ENCODE peak calls at places on chromosomes 12 and 14, in nine cellular contexts. One of them, this sample, is unnamed.

GRCh38 chr12:124713041-124713435 is 145.6 kb upstream of the NCOR2 start:
- DNase-seq in IMR-90: no peak
- DNase-seq in heart left ventricle: peak; percentile 68
- DNase-seq in CD8-positive, alpha-beta T cell: no peak
- DNase-seq in colonic mucosa: peak; percentile 28
- DNase-seq in ascending aorta: peak; percentile 66
- DNase-seq in psoas muscle: peak; percentile 66
- DNase-seq in esophagus squamous epithelium: no peak
- DNase-seq in right lobe of liver: peak; percentile 67
- DNase-seq in this sample: peak; percentile 88

GRCh38 chr12:45726594-45727300 is 2.8 kb upstream of the ARID2 start:
- DNase-seq in IMR-90: peak; percentile 21
- DNase-seq in heart left ventricle: peak; percentile 69
- DNase-seq in CD8-positive, alpha-beta T cell: no peak
- DNase-seq in colonic mucosa: peak; percentile 67
- DNase-seq in ascending aorta: peak; percentile 13
- DNase-seq in psoas muscle: peak; percentile 71
- DNase-seq in esophagus squamous epithelium: no peak
- DNase-seq in right lobe of liver: peak; percentile 74
- DNase-seq in this sample: peak; percentile 28

GRCh38 chr14:105221598-105222178 is 26.6 kb upstream of the BTBD6 start:
- DNase-seq in IMR-90: no peak
- DNase-seq in heart left ventricle: no peak
- DNase-seq in CD8-positive, alpha-beta T cell: no peak
- DNase-seq in colonic mucosa: no peak
- DNase-seq in ascending aorta: no peak
- DNase-seq in psoas muscle: no peak
- DNase-seq in esophagus squamous epithelium: no peak
- DNase-seq in right lobe of liver: peak; percentile 21
- DNase-seq in this sample: no peak

GRCh38 chr12:119544780-119545625 is 48.6 kb upstream of the TMEM233 start:
- DNase-seq in IMR-90: peak; percentile 70
- DNase-seq in heart left ventricle: peak; percentile 58
- DNase-seq in CD8-positive, alpha-beta T cell: peak; percentile 18
- DNase-seq in colonic mucosa: peak; percentile 57
- DNase-seq in ascending aorta: no peak
- DNase-seq in psoas muscle: peak; percentile 33
- DNase-seq in esophagus squamous epithelium: no peak
- DNase-seq in right lobe of liver: peak; percentile 39
- DNase-seq in this sample: peak; percentile 61

GRCh38 chr12:21972055-21972454 is 30.8 kb upstream of the ABCC9 start:
- DNase-seq in IMR-90: peak; percentile 34
- DNase-seq in heart left ventricle: no peak
- DNase-seq in CD8-positive, alpha-beta T cell: no peak
- DNase-seq in colonic mucosa: no peak
- DNase-seq in ascending aorta: no peak
- DNase-seq in psoas muscle: no peak
- DNase-seq in esophagus squamous epithelium: no peak
- DNase-seq in right lobe of liver: no peak
- DNase-seq in this sample: peak; percentile 44

GRCh38 chr12:79233341-79233761 is 368.8 kb downstream of the SYT1 start:
- DNase-seq in IMR-90: no peak
- DNase-seq in heart left ventricle: no peak
- DNase-seq in CD8-positive, alpha-beta T cell: no peak
- DNase-seq in colonic mucosa: no peak
- DNase-seq in ascending aorta: no peak
- DNase-seq in psoas muscle: no peak
- DNase-seq in esophagus squamous epithelium: no peak
- DNase-seq in right lobe of liver: no peak
- DNase-seq in this sample: no peak

GRCh38 chr12:121284551-121285390 is 11.7 kb downstream of the CAMKK2 start:
- DNase-seq in IMR-90: peak; percentile 19
- DNase-seq in heart left ventricle: no peak
- DNase-seq in CD8-positive, alpha-beta T cell: no peak
- DNase-seq in colonic mucosa: peak; percentile 32
- DNase-seq in ascending aorta: no peak
- DNase-seq in psoas muscle: no peak
- DNase-seq in esophagus squamous epithelium: no peak
- DNase-seq in right lobe of liver: peak; percentile 79
- DNase-seq in this sample: no peak

GRCh38 chr12:121990692-121991603 is 30.7 kb upstream of the BCL7A start:
- DNase-seq in IMR-90: peak; percentile 45
- DNase-seq in heart left ventricle: no peak
- DNase-seq in CD8-positive, alpha-beta T cell: no peak
- DNase-seq in colonic mucosa: no peak
- DNase-seq in ascending aorta: no peak
- DNase-seq in psoas muscle: no peak
- DNase-seq in esophagus squamous epithelium: no peak
- DNase-seq in right lobe of liver: no peak
- DNase-seq in this sample: peak; percentile 19

GRCh38 chr12:24494401-24494800 is 454.5 kb downstream of the BCAT1 start:
- DNase-seq in IMR-90: peak; percentile 27
- DNase-seq in heart left ventricle: no peak
- DNase-seq in CD8-positive, alpha-beta T cell: no peak
- DNase-seq in colonic mucosa: no peak
- DNase-seq in ascending aorta: no peak
- DNase-seq in psoas muscle: no peak
- DNase-seq in esophagus squamous epithelium: no peak
- DNase-seq in right lobe of liver: no peak
- DNase-seq in this sample: no peak

GRCh38 chr12:19012965-19013364 is 116.6 kb upstream of the PLEKHA5 start:
- DNase-seq in IMR-90: no peak
- DNase-seq in heart left ventricle: no peak
- DNase-seq in CD8-positive, alpha-beta T cell: no peak
- DNase-seq in colonic mucosa: no peak
- DNase-seq in ascending aorta: no peak
- DNase-seq in psoas muscle: no peak
- DNase-seq in esophagus squamous epithelium: no peak
- DNase-seq in right lobe of liver: no peak
- DNase-seq in this sample: peak; percentile 65

GRCh38 chr12:96195845-96196451 is 1.8 kb downstream of the ELK3 start:
- DNase-seq in IMR-90: peak; percentile 74
- DNase-seq in heart left ventricle: no peak
- DNase-seq in CD8-positive, alpha-beta T cell: no peak
- DNase-seq in colonic mucosa: peak; percentile 38
- DNase-seq in ascending aorta: no peak
- DNase-seq in psoas muscle: no peak
- DNase-seq in esophagus squamous epithelium: no peak
- DNase-seq in right lobe of liver: no peak
- DNase-seq in this sample: peak; percentile 65

GRCh38 chr14:50058112-50058511 is 58.3 kb downstream of the VCPKMT start:
- DNase-seq in IMR-90: no peak
- DNase-seq in heart left ventricle: no peak
- DNase-seq in CD8-positive, alpha-beta T cell: no peak
- DNase-seq in colonic mucosa: no peak
- DNase-seq in ascending aorta: no peak
- DNase-seq in psoas muscle: no peak
- DNase-seq in esophagus squamous epithelium: no peak
- DNase-seq in right lobe of liver: no peak
- DNase-seq in this sample: no peak

GRCh38 chr12:92503029-92503931 is 199.5 kb upstream of the PLEKHG7 start:
- DNase-seq in IMR-90: no peak
- DNase-seq in heart left ventricle: no peak
- DNase-seq in CD8-positive, alpha-beta T cell: no peak
- DNase-seq in colonic mucosa: no peak
- DNase-seq in ascending aorta: no peak
- DNase-seq in psoas muscle: no peak
- DNase-seq in esophagus squamous epithelium: no peak
- DNase-seq in right lobe of liver: no peak
- DNase-seq in this sample: no peak

GRCh38 chr12:132942611-132943010 is 13.5 kb downstream of the ZNF605 start:
- DNase-seq in IMR-90: no peak
- DNase-seq in heart left ventricle: no peak
- DNase-seq in CD8-positive, alpha-beta T cell: no peak
- DNase-seq in colonic mucosa: no peak
- DNase-seq in ascending aorta: no peak
- DNase-seq in psoas muscle: no peak
- DNase-seq in esophagus squamous epithelium: no peak
- DNase-seq in right lobe of liver: no peak
- DNase-seq in this sample: no peak

GRCh38 chr14:87334997-87335675 is 657.8 kb downstream of the GALC start:
- DNase-seq in IMR-90: no peak
- DNase-seq in heart left ventricle: no peak
- DNase-seq in CD8-positive, alpha-beta T cell: no peak
- DNase-seq in colonic mucosa: no peak
- DNase-seq in ascending aorta: no peak
- DNase-seq in psoas muscle: no peak
- DNase-seq in esophagus squamous epithelium: no peak
- DNase-seq in right lobe of liver: no peak
- DNase-seq in this sample: peak; percentile 4

GRCh38 chr12:52715416-52715815 is 12.1 kb upstream of the KRT77 start:
- DNase-seq in IMR-90: no peak
- DNase-seq in heart left ventricle: no peak
- DNase-seq in CD8-positive, alpha-beta T cell: no peak
- DNase-seq in colonic mucosa: peak; percentile 37
- DNase-seq in ascending aorta: no peak
- DNase-seq in psoas muscle: no peak
- DNase-seq in esophagus squamous epithelium: no peak
- DNase-seq in right lobe of liver: no peak
- DNase-seq in this sample: peak; percentile 10

DNA sequence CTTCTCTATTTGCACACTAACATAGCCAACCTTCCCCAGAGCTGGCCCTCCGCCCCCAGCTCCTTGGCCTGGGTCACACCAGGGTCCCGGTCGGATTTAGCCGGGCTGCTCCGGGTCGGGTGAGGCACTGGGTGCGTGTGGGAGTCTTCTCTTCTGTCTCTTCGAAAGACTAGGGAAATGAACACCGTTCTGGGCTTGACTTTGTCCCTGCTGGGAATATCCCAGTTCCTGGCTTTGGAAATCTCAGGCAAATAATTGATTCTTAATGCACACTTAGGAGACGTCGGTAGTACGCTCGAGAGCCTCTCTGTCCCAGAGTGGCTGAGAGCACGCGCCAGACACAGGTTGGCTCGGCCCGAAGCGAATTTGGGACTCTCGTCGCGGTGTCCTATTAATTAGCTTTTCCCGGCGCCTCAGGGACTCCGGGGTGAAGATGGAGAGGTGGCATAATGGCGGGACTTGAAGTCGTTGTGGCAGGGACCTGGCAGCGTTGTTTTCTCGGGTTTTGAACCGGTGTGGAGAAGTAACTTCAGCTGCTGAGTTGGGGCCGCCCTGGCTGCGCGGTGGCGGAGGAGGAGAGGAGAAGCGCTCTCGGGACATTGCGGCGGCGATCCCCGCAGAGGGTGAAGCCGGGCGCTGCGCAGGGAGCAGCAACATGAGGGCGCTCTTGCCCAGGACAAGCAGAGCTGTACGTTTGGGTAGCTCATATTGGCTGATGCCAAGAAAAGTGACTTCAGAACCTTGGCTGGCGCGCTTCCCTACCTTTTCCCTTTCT is 7.5 kb downstream of the FOXG1 start:
- DNase-seq in IMR-90: peak; percentile 30
- DNase-seq in heart left ventricle: no peak
- DNase-seq in CD8-positive, alpha-beta T cell: no peak
- DNase-seq in colonic mucosa: no peak
- DNase-seq in ascending aorta: no peak
- DNase-seq in psoas muscle: peak; percentile 56
- DNase-seq in esophagus squamous epithelium: no peak
- DNase-seq in right lobe of liver: no peak
- DNase-seq in this sample: no peak
- H3K4me3 ChIP-seq in IMR-90: peak overlapping the region; percentile 22
- H3K4me3 ChIP-seq in heart left ventricle: no peak overlapping the region
- H3K4me3 ChIP-seq in CD8-positive, alpha-beta T cell: no peak overlapping the region
- H3K4me3 ChIP-seq in colonic mucosa: no peak overlapping the region
- H3K4me3 ChIP-seq in ascending aorta: no peak overlapping the region
- H3K4me3 ChIP-seq in psoas muscle: no peak overlapping the region
- H3K4me3 ChIP-seq in esophagus squamous epithelium: no peak overlapping the region
- H3K4me3 ChIP-seq in right lobe of liver: no peak overlapping the region
- H3K4me3 ChIP-seq in this sample: no peak overlapping the region

GRCh38 chr12:1662761-1663439 is 28.0 kb upstream of the ADIPOR2 start:
- DNase-seq in IMR-90: no peak
- DNase-seq in heart left ventricle: no peak
- DNase-seq in CD8-positive, alpha-beta T cell: no peak
- DNase-seq in colonic mucosa: peak; percentile 86
- DNase-seq in ascending aorta: no peak
- DNase-seq in psoas muscle: no peak
- DNase-seq in esophagus squamous epithelium: no peak
- DNase-seq in right lobe of liver: peak; percentile 66
- DNase-seq in this sample: peak; percentile 43
- TF ChIP-seq CTCF in IMR-90: peak; percentile 19
- TF ChIP-seq CTCF in heart left ventricle: no peak
- TF ChIP-seq CTCF in CD8-positive, alpha-beta T cell: no peak
- TF ChIP-seq CTCF in colonic mucosa: peak; percentile 46
- TF ChIP-seq CTCF in ascending aorta: no peak
- TF ChIP-seq CTCF in psoas muscle: peak; percentile 8
- TF ChIP-seq CTCF in esophagus squamous epithelium: peak; percentile 51
- TF ChIP-seq CTCF in right lobe of liver: peak; percentile 31
- TF ChIP-seq CTCF in this sample: peak; percentile 76

GRCh38 chr14:103613517-103613916 is 15.5 kb upstream of the KLC1 start:
- DNase-seq in IMR-90: no peak
- DNase-seq in heart left ventricle: no peak
- DNase-seq in CD8-positive, alpha-beta T cell: no peak
- DNase-seq in colonic mucosa: no peak
- DNase-seq in ascending aorta: no peak
- DNase-seq in psoas muscle: no peak
- DNase-seq in esophagus squamous epithelium: no peak
- DNase-seq in right lobe of liver: no peak
- DNase-seq in this sample: no peak

GRCh38 chr14:103611215-103611614 is 17.8 kb upstream of the KLC1 start:
- DNase-seq in IMR-90: no peak
- DNase-seq in heart left ventricle: no peak
- DNase-seq in CD8-positive, alpha-beta T cell: no peak
- DNase-seq in colonic mucosa: no peak
- DNase-seq in ascending aorta: no peak
- DNase-seq in psoas muscle: no peak
- DNase-seq in esophagus squamous epithelium: no peak
- DNase-seq in right lobe of liver: no peak
- DNase-seq in this sample: no peak

GRCh38 chr14:103607039-103607668 is 21.9 kb upstream of the KLC1 start:
- DNase-seq in IMR-90: peak; percentile 92
- DNase-seq in heart left ventricle: peak; percentile 85
- DNase-seq in CD8-positive, alpha-beta T cell: peak; percentile 12
- DNase-seq in colonic mucosa: peak; percentile 80
- DNase-seq in ascending aorta: no peak
- DNase-seq in psoas muscle: peak; percentile 72
- DNase-seq in esophagus squamous epithelium: no peak
- DNase-seq in right lobe of liver: peak; percentile 65
- DNase-seq in this sample: peak; percentile 10

GRCh38 chr14:103604620-103605019 is 24.4 kb upstream of the KLC1 start:
- DNase-seq in IMR-90: no peak
- DNase-seq in heart left ventricle: no peak
- DNase-seq in CD8-positive, alpha-beta T cell: no peak
- DNase-seq in colonic mucosa: no peak
- DNase-seq in ascending aorta: no peak
- DNase-seq in psoas muscle: no peak
- DNase-seq in esophagus squamous epithelium: no peak
- DNase-seq in right lobe of liver: no peak
- DNase-seq in this sample: no peak

GRCh38 chr14:103607822-103608221 is 21.2 kb upstream of the KLC1 start:
- DNase-seq in IMR-90: no peak
- DNase-seq in heart left ventricle: no peak
- DNase-seq in CD8-positive, alpha-beta T cell: no peak
- DNase-seq in colonic mucosa: no peak
- DNase-seq in ascending aorta: no peak
- DNase-seq in psoas muscle: no peak
- DNase-seq in esophagus squamous epithelium: no peak
- DNase-seq in right lobe of liver: no peak
- DNase-seq in this sample: no peak
- H3K27me3 ChIP-seq in IMR-90: no peaks in the 10 kb centered on the region
- H3K27me3 ChIP-seq in heart left ventricle: no peaks in the 10 kb centered on the region
- H3K27me3 ChIP-seq in CD8-positive, alpha-beta T cell: no peaks in the 10 kb centered on the region
- H3K27me3 ChIP-seq in colonic mucosa: no peaks in the 10 kb centered on the region
- H3K27me3 ChIP-seq in ascending aorta: no peaks in the 10 kb centered on the region
- H3K27me3 ChIP-seq in psoas muscle: no peaks in the 10 kb centered on the region
- H3K27me3 ChIP-seq in esophagus squamous epithelium: no peaks in the 10 kb centered on the region
- H3K27me3 ChIP-seq in right lobe of liver: no peaks in the 10 kb centered on the region
- H3K27me3 ChIP-seq in this sample: no peaks in the 10 kb centered on the region

GRCh38 chr12:50021071-50021470 is 4.2 kb downstream of the RACGAP1 start:
- DNase-seq in IMR-90: no peak
- DNase-seq in heart left ventricle: no peak
- DNase-seq in CD8-positive, alpha-beta T cell: no peak
- DNase-seq in colonic mucosa: no peak
- DNase-seq in ascending aorta: no peak
- DNase-seq in psoas muscle: no peak
- DNase-seq in esophagus squamous epithelium: no peak
- DNase-seq in right lobe of liver: no peak
- DNase-seq in this sample: no peak
- H3K4me3 ChIP-seq in IMR-90: no peak overlapping the region
- H3K4me3 ChIP-seq in heart left ventricle: no peak overlapping the region
- H3K4me3 ChIP-seq in CD8-positive, alpha-beta T cell: no peak overlapping the region
- H3K4me3 ChIP-seq in colonic mucosa: no peak overlapping the region
- H3K4me3 ChIP-seq in ascending aorta: no peak overlapping the region
- H3K4me3 ChIP-seq in psoas muscle: no peak overlapping the region
- H3K4me3 ChIP-seq in esophagus squamous epithelium: no peak overlapping the region
- H3K4me3 ChIP-seq in right lobe of liver: no peak overlapping the region
- H3K4me3 ChIP-seq in this sample: no peak overlapping the region

This sample was measured in bronchial epithelial cell.